ENCODE peak calls at places on chromosomes 16 and 17, in five cellular contexts. I, R, V, C and G are unnamed samples.

GRCh38 chr16:52515068-52515671 is 31.8 kb downstream of the TOX3 start:
- DNase-seq in R (no peak), V (no peak), I (no peak), C (no peak), G (no peak)

GRCh38 chr17:45001310-45001709 is 33.2 kb upstream of the C1QL1 start:
- DNase-seq in V (no peak), C (no peak), I (no peak), R (no peak), G (no peak)

GRCh38 chr17:17836818-17837379 is at the start of gene SREBF1:
- DNase-seq in I (peak), V (no peak), R (peak), C (peak), G (no peak)

GRCh38 chr17:4179071-4179470 is 36.1 kb downstream of the CYB5D2 start:
- DNase-seq in C (no peak), I (no peak), V (peak), R (no peak), G (no peak)

GRCh38 chr17:50213026-50214015 is 11.9 kb upstream of the COL1A1 start:
- DNase-seq in V (no peak), R (no peak), I (peak), C (peak), G (no peak)

GRCh38 chr17:75125984-75126383 is 5.6 kb downstream of the NT5C start:
- DNase-seq in I (peak), V (no peak), R (no peak), C (peak), G (no peak)

GRCh38 chr17:49859991-49860953 is 12.4 kb upstream of the TAC4 start:
- DNase-seq in C (no peak), R (no peak), I (peak), V (no peak), G (no peak)

GRCh38 chr17:68184816-68185436 is 62.9 kb upstream of the AMZ2 start:
- DNase-seq in C (peak), R (no peak), V (no peak), I (no peak), G (no peak)

GRCh38 chr16:84569382-84569987 is 48.4 kb downstream of the COTL1 start:
- DNase-seq in R (no peak), C (no peak), V (no peak), I (no peak), G (no peak)

GRCh38 chr17:64091116-64091515 is 38.8 kb downstream of the ERN1 start:
- DNase-seq in R (no peak), V (no peak), I (no peak), C (peak), G (no peak)

GRCh38 chr16:11871193-11871592 is 19.9 kb upstream of the RSL1D1 start:
- DNase-seq in V (no peak), C (no peak), R (no peak), I (peak), G (no peak)

GRCh38 chr16:57426356-57426755 is 20.8 kb downstream of the CIAPIN1 start:
- DNase-seq in I (no peak), C (no peak), V (no peak), R (no peak), G (no peak)

GRCh38 chr17:53150101-53150698 is 672.5 kb upstream of the KIF2B start:
- DNase-seq in R (no peak), C (peak), V (no peak), I (peak), G (no peak)

GRCh38 chr17:80457236-80457856 is 19.1 kb downstream of the NPTX1 start:
- DNase-seq in V (no peak), R (no peak), C (no peak), I (no peak), G (no peak)

GRCh38 chr16:29978081-29978480 is 4.4 kb downstream of the TAOK2 start:
- DNase-seq in V (no peak), C (no peak), R (no peak), I (peak), G (no peak)

DNA sequence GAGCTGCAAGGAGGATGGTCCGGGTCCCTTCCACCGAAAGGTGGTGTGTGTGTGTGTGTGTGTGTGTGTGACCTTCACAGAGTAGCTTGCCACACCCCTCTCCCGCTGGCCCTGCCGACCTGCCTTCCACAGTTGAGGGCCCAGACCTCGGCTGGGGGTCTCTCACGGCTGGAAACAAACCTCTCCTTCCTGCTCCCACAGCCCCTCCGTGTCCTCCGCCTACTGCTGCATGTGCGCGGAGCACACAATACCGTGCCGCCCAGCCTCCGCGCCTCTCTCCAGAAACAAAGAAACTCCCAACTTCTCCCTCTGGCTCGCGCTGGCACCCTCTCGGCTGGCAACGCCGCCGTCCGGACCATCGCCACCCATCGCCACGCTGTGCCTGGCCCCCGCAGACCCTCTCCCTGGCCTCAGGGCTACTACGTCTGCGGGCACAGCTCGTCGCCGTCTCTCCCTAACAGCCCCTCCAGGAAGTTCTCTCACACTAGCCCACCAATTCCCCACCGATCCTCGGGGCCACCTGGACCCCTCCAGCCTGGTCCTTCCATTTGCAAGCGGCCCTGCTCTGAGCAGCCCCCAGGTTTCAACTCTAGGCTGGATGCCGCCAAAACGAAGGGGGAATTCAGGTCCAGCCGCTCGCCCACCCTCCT is 81.3 kb downstream of the TIMM22 start:
- DNase-seq in V (no peak), C (no peak), R (no peak), I (peak), G (no peak)
- H3K4me3 ChIP-seq in V (no peak), C (no peak), R (no peak), I (peak), G (no peak)

GRCh38 chr17:69574257-69575197 is 160.0 kb downstream of the MAP2K6 start:
- DNase-seq in C (peak), R (no peak), I (no peak), V (peak), G (peak)
- H3K4me3 ChIP-seq in C (peak), R (no peak), I (no peak), V (no peak), G (no peak)

DNA sequence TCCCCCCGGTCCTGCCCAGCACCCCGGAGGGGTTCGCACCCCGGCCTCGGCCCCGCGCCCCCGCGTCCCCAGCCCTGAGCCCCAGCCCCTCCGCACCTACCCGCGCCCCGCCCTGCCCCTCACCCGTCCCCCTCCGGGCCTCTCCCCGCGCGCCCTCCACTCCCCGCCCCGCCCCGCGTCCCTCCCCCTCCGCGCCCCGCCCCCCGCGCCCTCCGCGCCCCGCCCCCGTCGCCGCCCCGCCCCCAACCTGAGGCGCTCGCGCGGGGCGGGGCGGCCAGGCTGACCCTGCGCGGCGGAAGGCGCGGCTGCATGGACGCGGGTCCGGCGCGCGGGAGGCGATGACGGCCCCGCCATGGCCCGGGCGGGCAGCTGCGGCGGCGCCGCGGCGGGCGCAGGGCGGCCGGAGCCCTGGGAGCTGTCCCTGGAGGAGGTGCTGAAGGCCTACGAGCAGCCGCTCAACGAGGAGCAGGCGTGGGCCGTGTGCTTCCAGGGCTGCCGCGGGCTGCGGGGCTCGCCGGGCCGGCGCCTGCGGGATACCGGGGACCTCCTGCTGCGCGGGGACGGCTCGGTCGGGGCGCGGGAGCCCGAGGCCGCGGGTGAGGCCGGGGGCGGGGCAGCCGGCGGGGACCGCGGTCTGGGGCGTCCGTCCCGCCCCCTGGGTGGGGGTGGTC is at the start of gene SPIRE2:
- DNase-seq in V (no peak), C (peak), I (peak), R (peak), G (peak)
- H3K4me3 ChIP-seq in V (peak), C (peak), I (peak), R (peak), G (peak)

GRCh38 chr16:82010649-82011048 is 621 bp downstream of the SDR42E1 start:
- DNase-seq in I (no peak), R (no peak), V (no peak), C (no peak), G (no peak)
- H3K4me3 ChIP-seq in I (no peak), R (peak), V (no peak), C (peak), G (no peak)